ENCODE peak calls at places on chromosomes 1 and 21, in four cellular contexts. W is GM06990, H is neural crest cell, L is EH. K is an unnamed sample.

GRCh38 chr1:77605246-77606026 is 77.0 kb downstream of the ZZZ3 start:
- DNase-seq in W (no peak), L (peak), H (no peak), K (no peak)

GRCh38 chr1:221834698-221835538 is 93.0 kb upstream of the DUSP10 start:
- DNase-seq in H (no peak), W (no peak), L (no peak), K (no peak)

GRCh38 chr1:41608242-41608641 is 123.8 kb upstream of the EDN2 start:
- DNase-seq in W (no peak), H (no peak), L (no peak), K (no peak)

GRCh38 chr1:224873645-224874369 is 55.7 kb upstream of the DNAH14 start:
- DNase-seq in L (peak), H (no peak), W (no peak), K (no peak)

GRCh38 chr1:61255324-61255703 is 173.0 kb downstream of the NFIA start:
- DNase-seq in H (no peak), L (peak), W (no peak), K (no peak)

GRCh38 chr1:15028117-15028516 is 125.4 kb upstream of the TMEM51 start:
- DNase-seq in W (no peak), H (no peak), L (peak), K (no peak)

GRCh38 chr1:12587981-12588620 is 29.9 kb downstream of the DHRS3 start:
- DNase-seq in H (no peak), L (no peak), W (no peak), K (no peak)

GRCh38 chr1:209651148-209651547 is 1.1 kb downstream of the LAMB3 start:
- DNase-seq in L (peak), H (no peak), W (no peak), K (no peak)

GRCh38 chr1:41666991-41667631 is 182.6 kb upstream of the EDN2 start:
- DNase-seq in L (peak), W (peak), H (no peak), K (peak)

GRCh38 chr1:21623411-21623961 is 45.7 kb downstream of the RAP1GAP start:
- DNase-seq in W (no peak), L (no peak), H (no peak), K (no peak)

GRCh38 chr1:84916897-84917296 is 23.9 kb upstream of the LPAR3 start:
- DNase-seq in L (no peak), H (no peak), W (no peak), K (no peak)

GRCh38 chr21:37783016-37783415 is 133.2 kb downstream of the KCNJ6 start:
- DNase-seq in H (no peak), L (peak), W (no peak), K (no peak)

GRCh38 chr1:150152772-150153461 is 3.2 kb downstream of the PLEKHO1 start:
- DNase-seq in W (no peak), H (no peak), L (peak), K (no peak)

GRCh38 chr1:46396429-46397398 is 2.6 kb downstream of the FAAH start:
- DNase-seq in L (no peak), W (no peak), H (no peak), K (no peak)

GRCh38 chr1:228018125-228018398 is 11.3 kb downstream of the WNT3A start:
- DNase-seq in W (no peak), L (no peak), H (no peak), K (no peak)

GRCh38 chr21:29164330-29164942 is 34.0 kb downstream of the MAP3K7CL start:
- DNase-seq in H (no peak), W (no peak), L (peak), K (no peak)

GRCh38 chr21:31991356-31992331 is 118.8 kb downstream of the HUNK start:
- DNase-seq in L (no peak), H (no peak), W (no peak), K (no peak)

GRCh38 chr1:23590058-23590783 is 30.9 kb upstream of the ID3 start:
- DNase-seq in L (no peak), H (no peak), W (no peak), K (no peak)

GRCh38 chr1:239253032-239253431 is 133.3 kb upstream of the CHRM3 start:
- DNase-seq in H (no peak), W (no peak), L (no peak), K (no peak)

GRCh38 chr1:44645466-44646244 is 28.6 kb downstream of the TMEM53 start:
- DNase-seq in W (no peak), L (no peak), H (no peak), K (no peak)

GRCh38 chr21:39451332-39452206 is at the start of gene SH3BGR:
- DNase-seq in L (no peak), W (no peak), H (no peak), K (no peak)

K was measured in GM12892.